ENCODE peak calls at places on chromosomes 3 and 15, in four cellular contexts. U is fibroblast of the aortic adventitia, X is glutamatergic neuron, Q is GM13976. H is an unnamed sample.

GRCh38 chr3:126811530-126811929 is 107.5 kb downstream of the CHCHD6 start:
- DNase-seq in U (peak; percentile 53), X (no peak), Q (no peak), H (no peak)

GRCh38 chr15:64019764-64020163 is 26.5 kb downstream of the DAPK2 start:
- DNase-seq in U (no peak), X (no peak), Q (no peak), H (no peak)

GRCh38 chr15:60933914-60934885 is 294.9 kb downstream of the RORA start:
- DNase-seq in U (no peak), X (no peak), Q (no peak), H (no peak)

GRCh38 chr3:55482496-55483195 is 4.5 kb downstream of the WNT5A start:
- DNase-seq in U (no peak), X (peak; percentile 34), Q (no peak), H (no peak)

GRCh38 chr3:183122257-183122932 is 23.1 kb upstream of the MCCC1 start:
- DNase-seq in U (peak; percentile 86), X (no peak), Q (peak; percentile 67), H (no peak)

GRCh38 chr3:158912188-158912587 is 110.3 kb downstream of the MFSD1 start:
- DNase-seq in U (no peak), X (no peak), Q (no peak), H (no peak)

GRCh38 chr3:33438284-33438668 is 1.9 kb downstream of the UBP1 start:
- DNase-seq in U (peak; percentile 75), X (no peak), Q (no peak), H (peak; percentile 17)

GRCh38 chr3:10518506-10519150 is 13.2 kb upstream of the ATP2B2 start:
- DNase-seq in U (peak; percentile 10), X (no peak), Q (no peak), H (no peak)

GRCh38 chr3:56980798-56981390 is 79.6 kb upstream of the SPATA12 start:
- DNase-seq in U (peak; percentile 100), X (no peak), Q (no peak), H (peak; percentile 83)

GRCh38 chr3:123728014-123728413 is 143.2 kb upstream of the HACD2 start:
- DNase-seq in U (peak; percentile 36), X (no peak), Q (no peak), H (no peak)

GRCh38 chr3:142808103-142808917 is 80.6 kb downstream of the PCOLCE2 start:
- DNase-seq in U (peak; percentile 78), X (no peak), Q (no peak), H (peak; percentile 29)

GRCh38 chr3:31105438-31106077 is 211.1 kb upstream of the GADL1 start:
- DNase-seq in U (peak; percentile 95), X (no peak), Q (no peak), H (peak; percentile 18)

GRCh38 chr3:151974067-151974466 is 100.6 kb downstream of the SUCNR1 start:
- DNase-seq in U (peak; percentile 57), X (no peak), Q (no peak), H (no peak)

GRCh38 chr3:155441506-155441905 is 148.0 kb upstream of the STRIT1 start:
- DNase-seq in U (no peak), X (no peak), Q (no peak), H (no peak)

GRCh38 chr3:64084640-64085039 is 61.3 kb upstream of the PSMD6 start:
- DNase-seq in U (peak; percentile 60), X (no peak), Q (no peak), H (no peak)

GRCh38 chr3:124627501-124627908 is 102.7 kb upstream of the UMPS start:
- DNase-seq in U (peak; percentile 75), X (no peak), Q (no peak), H (no peak)

GRCh38 chr3:129576514-129577345 is 29.7 kb downstream of the PLXND1 start:
- DNase-seq in U (no peak), X (no peak), Q (no peak), H (peak; percentile 76)

GRCh38 chr3:143045639-143046038 is 44.3 kb downstream of the U2SURP start:
- DNase-seq in U (peak; percentile 33), X (no peak), Q (no peak), H (no peak)

GRCh38 chr3:27643355-27643754 is 78.8 kb downstream of the EOMES start:
- DNase-seq in U (peak; percentile 52), X (no peak), Q (no peak), H (no peak)

GRCh38 chr3:119428538-119428937 is 34.9 kb downstream of the TMEM39A start:
- DNase-seq in U (no peak), X (no peak), Q (no peak), H (peak; percentile 5)

GRCh38 chr3:143600762-143601161 is 247.5 kb downstream of the SLC9A9 start:
- DNase-seq in U (peak; percentile 27), X (no peak), Q (no peak), H (no peak)

GRCh38 chr3:98745718-98746117 is 17.4 kb upstream of the ST3GAL6 start:
- DNase-seq in U (no peak), X (no peak), Q (no peak), H (no peak)

GRCh38 chr15:38652998-38653397 is 88.4 kb upstream of the RASGRP1 start:
- DNase-seq in U (no peak), X (no peak), Q (no peak), H (peak; percentile 89)

GRCh38 chr15:96285306-96285705 is 45.2 kb upstream of the NR2F2 start:
- DNase-seq in U (peak; percentile 77), X (no peak), Q (no peak), H (no peak)

GRCh38 chr3:147301781-147302180 is 104.6 kb downstream of the ZIC4 start:
- DNase-seq in U (no peak), X (no peak), Q (no peak), H (no peak)

GRCh38 chr15:87939838-87940457 is 316.6 kb downstream of the NTRK3 start:
- DNase-seq in U (no peak), X (no peak), Q (no peak), H (no peak)

DNA sequence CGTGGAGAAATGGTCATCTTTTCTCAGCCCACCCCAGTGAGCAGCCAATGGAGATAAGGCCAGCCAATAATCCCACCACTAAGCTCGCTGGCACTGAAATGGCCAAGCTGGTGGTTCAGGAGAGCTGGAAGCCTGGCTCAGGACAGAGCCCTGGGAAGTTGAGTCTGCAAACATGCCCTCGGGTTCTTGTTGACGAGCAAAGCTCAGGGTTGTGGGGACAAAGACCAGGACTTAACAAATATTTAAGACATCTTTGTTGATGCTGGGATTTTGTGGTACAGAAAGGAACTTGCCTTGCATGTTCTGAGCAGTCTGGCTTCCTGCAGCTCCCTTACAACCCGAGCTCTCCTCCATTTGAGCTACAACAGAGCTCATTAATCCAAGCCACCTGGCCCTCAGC is 4.4 kb downstream of the FAH start:
- DNase-seq in U (no peak), X (no peak), Q (no peak), H (no peak)
- TF ChIP-seq CTCF in U (no peak), X (no peak), Q (no peak), H (no peak)

DNA sequence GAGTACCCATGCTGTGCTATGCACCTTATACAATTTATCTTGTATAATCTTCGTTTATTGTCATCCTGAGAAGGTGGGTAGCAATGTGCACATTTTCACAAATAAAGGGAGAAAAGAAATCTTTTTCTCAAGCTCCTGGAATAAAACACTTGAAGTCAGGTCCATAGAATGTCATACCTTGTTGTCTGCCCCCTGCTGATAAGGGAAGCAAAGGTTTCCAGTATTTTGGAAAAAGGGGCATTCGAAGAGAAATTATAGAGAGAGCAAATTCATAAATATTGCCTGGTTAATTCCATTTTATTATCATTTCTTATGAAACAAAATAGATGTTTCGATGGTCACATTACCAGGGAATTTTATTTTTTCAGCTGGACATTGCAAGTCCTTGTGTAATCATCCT is 277.8 kb downstream of the RAP2B start:
- DNase-seq in U (no peak), X (no peak), Q (no peak), H (no peak)
- TF ChIP-seq CTCF in U (no peak), X (no peak), Q (no peak), H (no peak)

GRCh38 chr15:69141286-69141701 is 19.1 kb upstream of the GLCE start:
- DNase-seq in U (no peak), X (no peak), Q (no peak), H (no peak)
- TF ChIP-seq CTCF in U (no peak), X (no peak), Q (no peak), H (no peak)

GRCh38 chr3:170391108-170391507 is 27.6 kb upstream of the CLDN11 start:
- DNase-seq in U (no peak), X (no peak), Q (no peak), H (no peak)

GRCh38 chr3:170386468-170386867 is 29.0 kb downstream of the SKIL start:
- DNase-seq in U (no peak), X (no peak), Q (no peak), H (no peak)

GRCh38 chr3:170383567-170383966 is 26.1 kb downstream of the SKIL start:
- DNase-seq in U (peak; percentile 42), X (no peak), Q (no peak), H (no peak)

GRCh38 chr3:170387952-170388351 is 30.4 kb downstream of the SKIL start:
- DNase-seq in U (peak; percentile 45), X (no peak), Q (no peak), H (no peak)
- TF ChIP-seq CTCF in U (peak; percentile 31), X (no peak), Q (no peak), H (peak; percentile 12)

GRCh38 chr3:180855364-180855763 is 57.1 kb upstream of the FXR1 start:
- DNase-seq in U (peak; percentile 6), X (no peak), Q (no peak), H (no peak)
- TF ChIP-seq CTCF in U (peak; percentile 35), X (peak; percentile 15), Q (peak; percentile 18), H (no peak)

DNA sequence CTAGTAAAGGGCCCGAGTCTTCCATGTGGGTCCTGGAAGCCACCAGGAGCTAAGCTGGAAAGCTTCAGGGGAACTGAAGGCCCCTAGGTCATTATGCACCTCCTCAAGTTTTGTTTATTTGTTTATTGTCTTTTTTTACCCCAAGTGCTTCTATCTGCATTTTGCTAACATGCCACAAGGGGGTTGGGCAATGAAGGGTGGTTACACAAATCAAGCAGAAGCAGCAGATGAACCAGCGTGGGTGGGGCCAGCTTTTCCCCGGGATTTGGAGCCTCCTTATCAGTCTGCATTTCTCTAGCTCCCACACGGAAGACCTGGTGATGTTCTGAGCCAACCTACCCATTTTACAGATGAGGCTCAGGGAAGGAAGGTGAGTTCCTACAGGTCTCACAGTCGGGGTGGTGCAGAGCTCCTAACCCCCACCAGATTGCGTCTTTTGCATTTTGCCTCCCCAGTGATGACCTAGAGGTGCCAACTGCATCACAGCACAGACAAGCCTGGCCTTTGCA is 16.8 kb downstream of the TMC3 start:
- DNase-seq in U (no peak), X (no peak), Q (no peak), H (no peak)
- TF ChIP-seq CTCF in U (peak; percentile 20), X (no peak), Q (no peak), H (no peak)

DNA sequence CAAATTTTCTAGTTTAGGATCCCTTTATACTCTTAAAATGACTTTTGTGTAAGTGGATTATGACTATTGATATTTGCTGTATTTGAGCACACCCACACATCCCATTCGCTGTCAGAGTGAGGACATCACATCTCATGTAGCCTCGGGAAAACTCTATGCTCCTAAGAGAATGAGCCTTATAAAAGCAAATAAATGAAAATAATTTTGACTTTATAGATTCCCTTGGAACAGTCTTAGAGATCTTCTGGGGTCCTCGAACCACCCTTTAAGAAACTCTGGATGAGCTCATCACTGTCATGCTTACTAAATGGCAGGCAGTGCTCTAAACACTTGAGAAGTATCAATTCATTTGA is 16.1 kb upstream of the EXOG start:
- DNase-seq in U (no peak), X (no peak), Q (no peak), H (no peak)
- TF ChIP-seq CTCF in U (no peak), X (peak; percentile 27), Q (no peak), H (no peak)

H was measured in activated CD8-positive, alpha-beta T cell treated with anti-CD3 and anti-CD28 coated beads for 36 hours.